ENCODE peak calls at places on chromosomes 7 and 10, in ten cellular contexts. Q is tibial artery, M is putamen, X is T-helper 2 cell, I is RCC 7860, T is HCEC 1CT, H is osteocyte, N is sigmoid colon, D is kidney tubule cell, E is T-helper 17 cell. L is an unnamed sample.

GRCh38 chr7:32078824-32079223 is 8.6 kb upstream of the PDE1C start:
- DNase-seq in X (no peak), N (no peak), T (no peak), E (no peak), H (no peak), D (no peak), M (no peak), Q (no peak), I (no peak), L (no peak)

GRCh38 chr7:45138433-45139267 is 18.9 kb upstream of the RAMP3 start:
- DNase-seq in D (no peak), I (no peak), X (no peak), N (no peak), H (no peak), M (no peak), T (no peak), E (no peak), Q (no peak), L (no peak)

GRCh38 chr7:95502403-95502802 is 16.7 kb downstream of the ASB4 start:
- DNase-seq in X (no peak), M (no peak), E (no peak), I (no peak), N (no peak), D (no peak), T (no peak), Q (no peak), H (no peak), L (no peak)

GRCh38 chr7:88391247-88391646 is 84.6 kb upstream of the STEAP4 start:
- DNase-seq in N (no peak), D (no peak), I (no peak), Q (no peak), E (no peak), M (no peak), H (no peak), X (no peak), T (no peak), L (no peak)

GRCh38 chr7:28315565-28316420 is 96.5 kb upstream of the CREB5 start:
- DNase-seq in X (no peak), H (no peak), M (no peak), N (peak), D (no peak), Q (no peak), E (no peak), T (no peak), I (no peak), L (no peak)

GRCh38 chr7:147245274-147245673 is 1128.7 kb downstream of the CNTNAP2 start:
- DNase-seq in Q (no peak), X (no peak), I (peak), M (peak), N (no peak), D (peak), H (no peak), E (no peak), T (peak), L (peak)

GRCh38 chr10:72062832-72063702 is 25.3 kb downstream of the SPOCK2 start:
- DNase-seq in I (no peak), D (no peak), M (no peak), X (no peak), E (no peak), Q (no peak), H (no peak), T (no peak), N (no peak), L (no peak)

GRCh38 chr7:50791921-50792341 is 9.2 kb upstream of the GRB10 start:
- DNase-seq in I (no peak), E (no peak), D (peak), X (no peak), N (no peak), T (peak), Q (no peak), H (no peak), M (no peak), L (no peak)

GRCh38 chr7:81627565-81628287 is 142.1 kb downstream of the HGF start:
- DNase-seq in N (no peak), H (no peak), X (no peak), D (no peak), M (no peak), T (peak), Q (no peak), E (no peak), I (no peak), L (no peak)

GRCh38 chr10:110363572-110364411 is 59.1 kb upstream of the SMNDC1 start:
- DNase-seq in M (peak), I (no peak), N (no peak), E (no peak), D (no peak), T (no peak), H (no peak), X (no peak), Q (no peak), L (peak)

GRCh38 chr10:51369903-51370302 is 295.6 kb downstream of the PRKG1 start:
- DNase-seq in H (no peak), X (no peak), D (peak), E (no peak), T (peak), N (no peak), Q (no peak), I (no peak), M (no peak), L (no peak)

GRCh38 chr10:92187101-92187500 is 103.8 kb downstream of the CPEB3 start:
- DNase-seq in I (no peak), Q (no peak), N (no peak), E (no peak), H (no peak), T (no peak), M (no peak), D (no peak), X (no peak), L (no peak)

GRCh38 chr10:74634995-74635536 is 191.3 kb upstream of the KAT6B start:
- DNase-seq in X (no peak), N (no peak), M (no peak), I (no peak), E (no peak), H (no peak), T (no peak), D (no peak), Q (no peak), L (no peak)

GRCh38 chr10:49310460-49310859 is 11.5 kb downstream of the C10orf71 start:
- DNase-seq in T (no peak), H (no peak), D (peak), M (no peak), E (no peak), X (no peak), I (no peak), Q (no peak), N (no peak), L (no peak)

GRCh38 chr7:148264933-148265557 is 325.5 kb upstream of the C7orf33 start:
- DNase-seq in X (no peak), Q (no peak), T (peak), H (no peak), I (peak), M (no peak), N (no peak), E (no peak), D (peak), L (peak)

GRCh38 chr7:53110425-53110824 is 75.0 kb downstream of the POM121L12 start:
- DNase-seq in E (no peak), M (no peak), D (peak), H (no peak), N (no peak), Q (no peak), X (no peak), I (no peak), T (no peak), L (no peak)

GRCh38 chr7:155913311-155913710 is 101.0 kb upstream of the SHH start:
- DNase-seq in X (no peak), H (no peak), M (no peak), T (no peak), Q (no peak), E (no peak), D (no peak), N (no peak), I (no peak), L (no peak)

GRCh38 chr7:92769361-92769633 is 67.1 kb downstream of the CDK6 start:
- DNase-seq in H (no peak), T (no peak), Q (no peak), D (no peak), E (no peak), M (no peak), N (no peak), I (no peak), X (no peak), L (no peak)

GRCh38 chr7:149714081-149714909 is 59.1 kb downstream of the ZNF467 start:
- DNase-seq in N (peak), T (peak), Q (peak), M (peak), D (peak), E (peak), H (peak), I (peak), X (peak), L (peak)

GRCh38 chr7:5422324-5423271 is 1.0 kb downstream of the TNRC18 start:
- DNase-seq in H (no peak), E (no peak), T (peak), I (no peak), Q (no peak), X (no peak), N (no peak), M (peak), D (peak), L (peak)

GRCh38 chr7:47475880-47476227 is 106.1 kb downstream of the TNS3 start:
- DNase-seq in N (no peak), E (no peak), X (no peak), M (no peak), Q (no peak), T (no peak), D (no peak), I (no peak), H (no peak), L (no peak)

GRCh38 chr7:94355389-94355788 is 39.3 kb upstream of the COL1A2 start:
- DNase-seq in I (no peak), H (no peak), E (no peak), X (no peak), M (no peak), T (no peak), Q (no peak), N (no peak), D (no peak), L (no peak)

GRCh38 chr10:67670401-67670800 is 25.6 kb downstream of the CTNNA3 start:
- DNase-seq in X (no peak), I (no peak), N (no peak), T (no peak), Q (no peak), H (no peak), D (no peak), M (no peak), E (no peak), L (no peak)

GRCh38 chr10:855079-855478 is 76.4 kb downstream of the LARP4B start:
- DNase-seq in D (no peak), Q (no peak), T (no peak), I (no peak), E (no peak), M (no peak), H (no peak), X (no peak), N (no peak), L (no peak)

GRCh38 chr10:100007239-100008141 is 2.3 kb downstream of the DNMBP start:
- DNase-seq in N (peak), H (no peak), E (no peak), I (no peak), T (no peak), X (no peak), Q (no peak), D (no peak), M (no peak), L (no peak)

GRCh38 chr10:129580897-129581296 is 113.9 kb downstream of the MGMT start:
- DNase-seq in D (no peak), H (no peak), E (no peak), Q (no peak), N (no peak), I (no peak), T (no peak), X (no peak), M (no peak), L (no peak)

GRCh38 chr7:143331179-143331825 is 15.4 kb downstream of the CLCN1 start:
- DNase-seq in M (no peak), X (no peak), Q (no peak), I (no peak), T (peak), E (no peak), N (no peak), D (peak), H (no peak), L (no peak)

GRCh38 chr10:22410394-22410793 is 65.1 kb downstream of the SPAG6 start:
- DNase-seq in N (no peak), Q (no peak), T (no peak), H (no peak), D (no peak), X (no peak), M (no peak), I (no peak), E (no peak), L (no peak)

GRCh38 chr10:96618648-96619047 is 31.8 kb upstream of the TM9SF3 start:
- DNase-seq in H (no peak), D (no peak), X (no peak), N (peak), Q (peak), T (no peak), E (no peak), M (peak), I (no peak), L (peak)

GRCh38 chr10:23191764-23192395 is at the start of gene PTF1A:
- DNase-seq in Q (no peak), T (no peak), H (no peak), X (no peak), E (no peak), I (no peak), N (no peak), M (no peak), D (no peak), L (no peak)